ENCODE peak calls at places on chromosomes 5 and 9, in eight cellular contexts. One of them, this sample, is unnamed. For H3K36me3, the result is how much of the 10 kb centered on the place peaks cover.

GRCh38 chr9:115615821-115616665 is 498.1 kb upstream of the TNC start:
- DNase-seq in left ventricle myocardium inferior: no peak
- DNase-seq in OCI-LY7: no peak
- DNase-seq in Peyer's patch: no peak
- DNase-seq in brain microvascular endothelial cell: peak
- DNase-seq in tibial nerve: no peak
- DNase-seq in IMR-90: peak
- DNase-seq in HepG2: no peak
- DNase-seq in this sample: no peak

GRCh38 chr5:58114324-58114723 is 345.6 kb downstream of the PLK2 start:
- DNase-seq in IMR-90: peak
- DNase-seq in brain microvascular endothelial cell: peak
- DNase-seq in HepG2: no peak
- DNase-seq in OCI-LY7: no peak
- DNase-seq in tibial nerve: no peak
- DNase-seq in left ventricle myocardium inferior: no peak
- DNase-seq in Peyer's patch: no peak
- DNase-seq in this sample: no peak

GRCh38 chr9:113477058-113477457 is 13.5 kb downstream of the RGS3 start:
- DNase-seq in Peyer's patch: no peak
- DNase-seq in IMR-90: no peak
- DNase-seq in tibial nerve: no peak
- DNase-seq in left ventricle myocardium inferior: no peak
- DNase-seq in HepG2: no peak
- DNase-seq in brain microvascular endothelial cell: no peak
- DNase-seq in OCI-LY7: no peak
- DNase-seq in this sample: no peak

GRCh38 chr9:4519604-4520003 is 29.3 kb downstream of the SLC1A1 start:
- DNase-seq in left ventricle myocardium inferior: no peak
- DNase-seq in Peyer's patch: no peak
- DNase-seq in brain microvascular endothelial cell: no peak
- DNase-seq in IMR-90: no peak
- DNase-seq in HepG2: no peak
- DNase-seq in OCI-LY7: no peak
- DNase-seq in tibial nerve: no peak
- DNase-seq in this sample: no peak

GRCh38 chr5:54551292-54551691 is 33.7 kb downstream of the SNX18 start:
- DNase-seq in OCI-LY7: no peak
- DNase-seq in HepG2: peak
- DNase-seq in left ventricle myocardium inferior: no peak
- DNase-seq in Peyer's patch: no peak
- DNase-seq in IMR-90: no peak
- DNase-seq in brain microvascular endothelial cell: no peak
- DNase-seq in tibial nerve: no peak
- DNase-seq in this sample: no peak

GRCh38 chr5:146706321-146706972 is 172.1 kb downstream of the PPP2R2B start:
- DNase-seq in left ventricle myocardium inferior: no peak
- DNase-seq in IMR-90: no peak
- DNase-seq in OCI-LY7: peak
- DNase-seq in brain microvascular endothelial cell: no peak
- DNase-seq in Peyer's patch: peak
- DNase-seq in tibial nerve: no peak
- DNase-seq in HepG2: peak
- DNase-seq in this sample: no peak

GRCh38 chr5:32147236-32147635 is 26.9 kb downstream of the GOLPH3 start:
- DNase-seq in HepG2: no peak
- DNase-seq in tibial nerve: no peak
- DNase-seq in left ventricle myocardium inferior: no peak
- DNase-seq in IMR-90: no peak
- DNase-seq in OCI-LY7: no peak
- DNase-seq in Peyer's patch: no peak
- DNase-seq in brain microvascular endothelial cell: no peak
- DNase-seq in this sample: no peak

GRCh38 chr9:99294850-99295461 is 72.9 kb downstream of the SEC61B start:
- DNase-seq in IMR-90: no peak
- DNase-seq in HepG2: peak
- DNase-seq in tibial nerve: no peak
- DNase-seq in left ventricle myocardium inferior: no peak
- DNase-seq in OCI-LY7: no peak
- DNase-seq in Peyer's patch: no peak
- DNase-seq in brain microvascular endothelial cell: no peak
- DNase-seq in this sample: no peak

GRCh38 chr5:175772747-175773533 is 98.4 kb upstream of the CPLX2 start:
- DNase-seq in left ventricle myocardium inferior: no peak
- DNase-seq in brain microvascular endothelial cell: no peak
- DNase-seq in IMR-90: no peak
- DNase-seq in HepG2: no peak
- DNase-seq in tibial nerve: no peak
- DNase-seq in Peyer's patch: no peak
- DNase-seq in OCI-LY7: no peak
- DNase-seq in this sample: no peak

GRCh38 chr9:8858250-8859161 is 1058.9 kb upstream of the DMAC1 start:
- DNase-seq in HepG2: no peak
- DNase-seq in OCI-LY7: no peak
- DNase-seq in tibial nerve: no peak
- DNase-seq in left ventricle myocardium inferior: no peak
- DNase-seq in IMR-90: no peak
- DNase-seq in Peyer's patch: peak
- DNase-seq in brain microvascular endothelial cell: no peak
- DNase-seq in this sample: peak

GRCh38 chr5:26569241-26569928 is 469.0 kb downstream of the CDH9 start:
- DNase-seq in tibial nerve: no peak
- DNase-seq in HepG2: no peak
- DNase-seq in left ventricle myocardium inferior: peak
- DNase-seq in IMR-90: no peak
- DNase-seq in brain microvascular endothelial cell: no peak
- DNase-seq in OCI-LY7: no peak
- DNase-seq in Peyer's patch: no peak
- DNase-seq in this sample: peak

DNA sequence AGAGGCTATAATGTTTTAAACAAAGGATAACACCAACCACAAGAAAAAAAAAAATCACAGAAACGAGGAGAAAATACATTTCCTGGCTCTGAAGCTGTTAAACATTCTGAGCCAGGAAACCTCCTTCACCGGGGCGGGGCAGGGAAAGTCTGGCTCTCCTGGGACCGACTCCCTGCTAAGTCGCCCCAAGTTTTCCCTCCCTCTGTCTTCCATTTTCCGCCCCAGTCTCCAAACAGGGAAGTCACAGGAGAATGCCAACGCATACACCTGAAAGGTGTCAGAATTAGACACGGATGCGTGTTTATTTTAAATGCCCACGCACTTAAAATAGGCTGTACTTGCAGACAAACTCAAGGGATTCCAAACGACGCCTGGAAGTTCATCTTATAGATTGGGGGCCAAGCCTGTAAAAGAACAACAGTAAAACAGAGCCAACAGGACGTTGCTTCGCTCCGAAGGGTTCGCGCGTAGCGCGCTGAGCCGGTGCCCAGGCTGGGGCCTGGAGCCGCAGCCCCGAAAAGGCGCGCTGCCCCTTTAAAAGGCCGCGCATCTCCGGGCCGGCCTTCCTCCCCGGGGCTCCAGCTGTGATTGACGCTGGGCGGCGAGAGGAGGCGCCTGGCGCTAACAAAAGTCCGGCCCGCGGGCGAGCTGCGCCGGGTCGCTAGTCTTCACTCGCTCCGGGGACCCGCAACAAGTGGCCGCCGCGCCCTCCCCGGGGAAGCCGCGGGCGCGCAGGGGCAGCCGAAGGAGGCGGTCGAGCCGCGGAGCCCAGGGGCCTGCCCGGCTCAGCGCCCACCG is at the start of gene FBXL7:
- DNase-seq in Peyer's patch: peak
- DNase-seq in left ventricle myocardium inferior: peak
- DNase-seq in OCI-LY7: no peak
- DNase-seq in HepG2: peak
- DNase-seq in brain microvascular endothelial cell: peak
- DNase-seq in tibial nerve: peak
- DNase-seq in IMR-90: peak
- DNase-seq in this sample: peak
- TF ChIP-seq CTCF in Peyer's patch: no peak
- TF ChIP-seq CTCF in left ventricle myocardium inferior: peak
- TF ChIP-seq CTCF in OCI-LY7: no peak
- TF ChIP-seq CTCF in HepG2: peak
- TF ChIP-seq CTCF in brain microvascular endothelial cell: peak
- TF ChIP-seq CTCF in tibial nerve: peak
- TF ChIP-seq CTCF in IMR-90: peak
- TF ChIP-seq CTCF in this sample: no peak

DNA sequence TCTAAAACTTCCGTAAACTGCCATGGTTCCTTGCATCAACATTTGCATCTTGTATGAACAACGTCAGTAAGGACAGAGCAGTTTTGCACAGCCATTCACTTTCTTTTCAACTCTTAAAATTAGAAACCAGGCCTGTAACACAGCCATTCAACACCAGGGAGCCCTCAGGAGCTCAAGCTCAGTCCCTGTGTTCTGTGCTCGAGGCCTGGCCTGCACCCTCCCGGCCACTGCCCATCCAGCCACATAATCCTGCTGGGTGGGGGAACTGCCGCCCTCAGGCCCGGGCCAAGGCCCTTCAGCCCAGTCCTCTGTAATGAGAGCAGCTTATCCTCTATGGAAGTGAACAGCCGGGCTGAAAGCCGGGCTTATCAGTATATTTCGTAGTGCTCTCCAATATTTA is 33.1 kb upstream of the SLC6A3 start:
- DNase-seq in brain microvascular endothelial cell: no peak
- DNase-seq in HepG2: no peak
- DNase-seq in Peyer's patch: no peak
- DNase-seq in IMR-90: no peak
- DNase-seq in OCI-LY7: no peak
- DNase-seq in left ventricle myocardium inferior: peak
- DNase-seq in tibial nerve: no peak
- DNase-seq in this sample: no peak
- H3K36me3 ChIP-seq in brain microvascular endothelial cell: under half
- H3K36me3 ChIP-seq in HepG2: under half
- H3K36me3 ChIP-seq in Peyer's patch: under half
- H3K36me3 ChIP-seq in IMR-90: half or more
- H3K36me3 ChIP-seq in OCI-LY7: half or more
- H3K36me3 ChIP-seq in left ventricle myocardium inferior: under half
- H3K36me3 ChIP-seq in tibial nerve: under half
- H3K36me3 ChIP-seq in this sample: under half

GRCh38 chr5:5957737-5958136 is 420.6 kb downstream of the MED10 start:
- DNase-seq in tibial nerve: no peak
- DNase-seq in OCI-LY7: no peak
- DNase-seq in Peyer's patch: no peak
- DNase-seq in IMR-90: no peak
- DNase-seq in HepG2: no peak
- DNase-seq in left ventricle myocardium inferior: no peak
- DNase-seq in brain microvascular endothelial cell: no peak
- DNase-seq in this sample: no peak
- TF ChIP-seq CTCF in tibial nerve: no peak
- TF ChIP-seq CTCF in OCI-LY7: no peak
- TF ChIP-seq CTCF in Peyer's patch: no peak
- TF ChIP-seq CTCF in IMR-90: no peak
- TF ChIP-seq CTCF in HepG2: no peak
- TF ChIP-seq CTCF in left ventricle myocardium inferior: no peak
- TF ChIP-seq CTCF in brain microvascular endothelial cell: no peak
- TF ChIP-seq CTCF in this sample: no peak

GRCh38 chr9:135818718-135819475 is 88.4 kb downstream of the CAMSAP1 start:
- DNase-seq in tibial nerve: no peak
- DNase-seq in Peyer's patch: no peak
- DNase-seq in OCI-LY7: no peak
- DNase-seq in HepG2: no peak
- DNase-seq in brain microvascular endothelial cell: no peak
- DNase-seq in left ventricle myocardium inferior: no peak
- DNase-seq in IMR-90: no peak
- DNase-seq in this sample: no peak
- H3K36me3 ChIP-seq in tibial nerve: under half
- H3K36me3 ChIP-seq in Peyer's patch: under half
- H3K36me3 ChIP-seq in OCI-LY7: half or more
- H3K36me3 ChIP-seq in HepG2: under half
- H3K36me3 ChIP-seq in brain microvascular endothelial cell: half or more
- H3K36me3 ChIP-seq in left ventricle myocardium inferior: half or more
- H3K36me3 ChIP-seq in IMR-90: half or more
- H3K36me3 ChIP-seq in this sample: under half

DNA sequence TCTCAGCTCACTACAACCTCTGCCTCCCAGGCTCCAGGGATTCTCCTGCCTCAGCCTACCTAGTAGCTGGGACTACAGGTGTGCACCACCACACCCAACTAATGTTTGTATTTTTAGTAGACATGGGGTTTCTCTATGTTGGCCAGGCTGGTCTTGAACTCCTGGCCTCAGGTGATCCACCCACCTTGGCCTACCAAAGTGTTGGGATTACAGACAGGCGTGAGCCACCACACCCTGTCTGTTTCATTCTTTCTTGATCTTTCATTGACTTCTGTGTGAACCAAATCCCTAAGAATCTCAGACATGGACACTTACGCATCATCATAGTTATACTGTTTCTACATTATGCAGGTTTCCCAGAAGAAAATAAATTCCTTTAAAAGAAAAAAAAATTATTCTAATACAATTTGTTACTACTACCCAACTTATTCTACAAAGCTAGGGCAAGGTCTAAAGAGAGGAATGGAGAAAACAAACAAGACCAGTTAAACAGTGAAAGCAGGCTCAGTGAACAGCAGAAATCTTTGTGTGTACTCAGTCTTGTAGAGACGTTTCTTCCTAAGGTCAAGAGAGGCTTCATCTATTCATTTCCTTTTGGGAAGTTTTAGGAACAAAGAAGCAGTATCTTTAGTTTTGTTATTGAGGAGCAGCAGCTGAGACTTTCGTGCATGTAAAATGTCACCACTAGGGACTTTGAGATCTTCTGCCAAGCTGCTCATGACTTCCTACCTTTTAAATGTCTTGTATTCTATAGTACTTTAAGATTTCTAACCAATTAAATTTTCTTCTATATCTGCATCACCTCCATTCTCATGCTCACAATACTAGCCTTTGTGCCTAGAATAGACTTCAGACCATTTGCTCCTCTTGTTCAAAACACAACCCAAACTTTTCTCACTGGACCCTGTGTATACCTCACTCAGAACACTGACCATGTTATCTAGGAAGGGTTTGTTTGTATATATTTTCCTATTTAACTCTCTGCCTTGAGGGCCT is 5.6 kb upstream of the HMGCR start:
- DNase-seq in IMR-90: no peak
- DNase-seq in tibial nerve: no peak
- DNase-seq in OCI-LY7: peak
- DNase-seq in Peyer's patch: no peak
- DNase-seq in HepG2: peak
- DNase-seq in brain microvascular endothelial cell: no peak
- DNase-seq in left ventricle myocardium inferior: no peak
- DNase-seq in this sample: no peak
- TF ChIP-seq CTCF in IMR-90: no peak
- TF ChIP-seq CTCF in tibial nerve: no peak
- TF ChIP-seq CTCF in OCI-LY7: peak
- TF ChIP-seq CTCF in Peyer's patch: no peak
- TF ChIP-seq CTCF in HepG2: no peak
- TF ChIP-seq CTCF in brain microvascular endothelial cell: peak
- TF ChIP-seq CTCF in left ventricle myocardium inferior: no peak
- TF ChIP-seq CTCF in this sample: no peak

This sample was measured in kidney.